ENCODE peak calls at places on chromosomes 12 and 14, in six cellular contexts. X is activated naive CD8-positive, alpha-beta T cell treated with anti-CD3 and anti-CD28 coated beads for 36 hours; U is caudate nucleus; I is stimulated activated CD4-positive, alpha-beta T cell treated with anti-CD3 and anti-CD28 coated beads, TNF-alpha, amount 100 ng/mL, for 1 hour; K is nephron progenitor cell; V is pancreas. M is an unnamed sample.

GRCh38 chr12:124410354-124411175 is 115.7 kb downstream of the RFLNA start:
- DNase-seq in X (no peak), U (no peak), I (no peak), K (peak), V (no peak), M (no peak)

GRCh38 chr14:77184396-77185092 is 2.9 kb downstream of the TMEM63C start:
- DNase-seq in X (no peak), U (no peak), I (no peak), K (no peak), V (no peak), M (no peak)

GRCh38 chr12:54379401-54380201 is 4.9 kb downstream of the ZNF385A start:
- DNase-seq in X (peak), U (peak), I (peak), K (peak), V (peak), M (peak)

GRCh38 chr12:131287938-131288797 is 334.5 kb downstream of the ADGRD1 start:
- DNase-seq in X (no peak), U (no peak), I (no peak), K (no peak), V (peak), M (no peak)

GRCh38 chr12:105993766-105994165 is 145.0 kb downstream of the NUAK1 start:
- DNase-seq in X (no peak), U (no peak), I (no peak), K (no peak), V (no peak), M (no peak)

GRCh38 chr12:122206976-122207375 is 3.5 kb downstream of the B3GNT4 start:
- DNase-seq in X (no peak), U (no peak), I (no peak), K (no peak), V (no peak), M (no peak)

GRCh38 chr12:131830335-131831020 is 2.3 kb downstream of the MMP17 start:
- DNase-seq in X (peak), U (peak), I (no peak), K (peak), V (peak), M (peak)

GRCh38 chr14:61042220-61042619 is 61.2 kb downstream of the SLC38A6 start:
- DNase-seq in X (no peak), U (no peak), I (no peak), K (no peak), V (no peak), M (no peak)

GRCh38 chr12:29051221-29051620 is 97.9 kb upstream of the FAR2 start:
- DNase-seq in X (no peak), U (no peak), I (no peak), K (no peak), V (no peak), M (no peak)

GRCh38 chr14:98370352-98370751 is 901.6 kb downstream of the BCL11B start:
- DNase-seq in X (no peak), U (no peak), I (no peak), K (no peak), V (no peak), M (no peak)

GRCh38 chr12:121495746-121496145 is 85.1 kb downstream of the KDM2B start:
- DNase-seq in X (no peak), U (peak), I (no peak), K (no peak), V (no peak), M (no peak)

GRCh38 chr12:71900091-71900490 is 38.6 kb upstream of the TPH2 start:
- DNase-seq in X (no peak), U (no peak), I (no peak), K (no peak), V (no peak), M (no peak)

GRCh38 chr14:89351364-89351957 is 65.6 kb downstream of the FOXN3 start:
- DNase-seq in X (peak), U (no peak), I (no peak), K (no peak), V (no peak), M (no peak)

GRCh38 chr14:103144085-103144484 is 20.8 kb downstream of the TNFAIP2 start:
- DNase-seq in X (no peak), U (no peak), I (no peak), K (no peak), V (no peak), M (no peak)

GRCh38 chr14:103031566-103031911 is 25.8 kb downstream of the CDC42BPB start:
- DNase-seq in X (no peak), U (no peak), I (no peak), K (no peak), V (no peak), M (no peak)

GRCh38 chr14:67964391-67964812 is 144.8 kb downstream of the RAD51B start:
- DNase-seq in X (no peak), U (no peak), I (no peak), K (no peak), V (no peak), M (no peak)

GRCh38 chr14:94505641-94506040 is 3.6 kb downstream of the SERPINA12 start:
- DNase-seq in X (no peak), U (no peak), I (no peak), K (no peak), V (no peak), M (no peak)

GRCh38 chr12:92585106-92585775 is 117.5 kb upstream of the PLEKHG7 start:
- DNase-seq in X (no peak), U (no peak), I (no peak), K (no peak), V (no peak), M (no peak)

GRCh38 chr14:51845811-51846210 is 14.6 kb upstream of the GNG2 start:
- DNase-seq in X (no peak), U (no peak), I (no peak), K (no peak), V (no peak), M (no peak)

GRCh38 chr14:21382886-21383847 is 652 bp downstream of the SUPT16H start:
- DNase-seq in X (peak), U (no peak), I (peak), K (peak), V (peak), M (no peak)

GRCh38 chr14:44846232-44846824 is 115.4 kb downstream of the KLHL28 start:
- DNase-seq in X (peak), U (no peak), I (no peak), K (peak), V (no peak), M (peak)

GRCh38 chr14:29637406-29637805 is 290.2 kb downstream of the PRKD1 start:
- DNase-seq in X (no peak), U (peak), I (no peak), K (no peak), V (peak), M (peak)

GRCh38 chr12:10362828-10363664 is 26.8 kb downstream of the KLRK1 start:
- DNase-seq in X (no peak), U (no peak), I (no peak), K (no peak), V (no peak), M (no peak)

GRCh38 chr12:105744659-105745058 is 394.1 kb downstream of the NUAK1 start:
- DNase-seq in X (no peak), U (no peak), I (no peak), K (no peak), V (no peak), M (no peak)

GRCh38 chr12:114976959-114977358 is 293.0 kb upstream of the TBX3 start:
- DNase-seq in X (no peak), U (no peak), I (no peak), K (no peak), V (no peak), M (no peak)

GRCh38 chr14:25041484-25041883 is 8.5 kb downstream of the STXBP6 start:
- DNase-seq in X (no peak), U (no peak), I (no peak), K (no peak), V (no peak), M (no peak)

GRCh38 chr14:33567003-33567735 is 383.7 kb downstream of the EGLN3 start:
- DNase-seq in X (no peak), U (no peak), I (no peak), K (peak), V (no peak), M (no peak)

GRCh38 chr12:29519585-29520182 is 22.2 kb upstream of the OVCH1 start:
- DNase-seq in X (no peak), U (no peak), I (no peak), K (peak), V (no peak), M (no peak)

GRCh38 chr12:30191701-30192455 is 408.1 kb upstream of the TMTC1 start:
- DNase-seq in X (no peak), U (no peak), I (no peak), K (peak), V (no peak), M (no peak)

GRCh38 chr12:61996717-61997116 is 263.5 kb upstream of the USP15 start:
- DNase-seq in X (no peak), U (no peak), I (no peak), K (no peak), V (no peak), M (no peak)

GRCh38 chr12:25524381-25524780 is 28.7 kb downstream of the LMNTD1 start:
- DNase-seq in X (no peak), U (no peak), I (no peak), K (no peak), V (no peak), M (no peak)

GRCh38 chr14:52314521-52315354 is 626 bp downstream of the PTGER2 start:
- DNase-seq in X (peak), U (no peak), I (no peak), K (peak), V (peak), M (peak)